ENCODE peak calls at places on chromosomes 7 and 10, in four cellular contexts. F is IMR-90, N is K562, H is GM12878. I is an unnamed sample.

GRCh38 chr7:51543801-51544553 is 227.4 kb upstream of the COBL start:
- DNase-seq in F (no peak), N (no peak), H (no peak), I (no peak)

GRCh38 chr10:100043796-100044195 is 34.0 kb upstream of the DNMBP start:
- DNase-seq in F (peak; percentile 40), N (no peak), H (no peak), I (peak; percentile 75)

GRCh38 chr10:4121531-4122380 is 336.7 kb upstream of the KLF6 start:
- DNase-seq in F (no peak), N (no peak), H (peak; percentile 48), I (no peak)

GRCh38 chr10:101238732-101239105 is 9.5 kb upstream of the LBX1 start:
- DNase-seq in F (no peak), N (peak; percentile 41), H (no peak), I (no peak)

GRCh38 chr7:110850239-110850638 is 240.7 kb upstream of the LRRN3 start:
- DNase-seq in F (no peak), N (no peak), H (no peak), I (no peak)

GRCh38 chr7:120060283-120060682 is 212.7 kb upstream of the KCND2 start:
- DNase-seq in F (peak; percentile 59), N (no peak), H (no peak), I (no peak)

GRCh38 chr7:15924910-15925309 is 238.4 kb upstream of the MEOX2 start:
- DNase-seq in F (no peak), N (no peak), H (no peak), I (no peak)

GRCh38 chr10:35353805-35354204 is 17.5 kb downstream of the CCNY start:
- DNase-seq in F (no peak), N (no peak), H (no peak), I (no peak)

GRCh38 chr7:155497149-155497901 is 39.4 kb downstream of the EN2 start:
- DNase-seq in F (no peak), N (no peak), H (no peak), I (no peak)

GRCh38 chr10:128908109-128908898 is 558.7 kb upstream of the MGMT start:
- DNase-seq in F (no peak), N (no peak), H (peak; percentile 5), I (no peak)

GRCh38 chr7:70884446-70884764 is 247.5 kb upstream of the GALNT17 start:
- DNase-seq in F (no peak), N (no peak), H (no peak), I (no peak)

GRCh38 chr7:55593515-55594318 is 21.4 kb upstream of the VOPP1 start:
- DNase-seq in F (peak; percentile 77), N (peak; percentile 63), H (no peak), I (peak; percentile 41)

GRCh38 chr7:80884511-80885195 is 34.2 kb downstream of the SEMA3C start:
- DNase-seq in F (peak; percentile 54), N (no peak), H (no peak), I (no peak)

GRCh38 chr10:52019656-52020055 is 294.4 kb upstream of the DKK1 start:
- DNase-seq in F (no peak), N (no peak), H (no peak), I (no peak)

DNA sequence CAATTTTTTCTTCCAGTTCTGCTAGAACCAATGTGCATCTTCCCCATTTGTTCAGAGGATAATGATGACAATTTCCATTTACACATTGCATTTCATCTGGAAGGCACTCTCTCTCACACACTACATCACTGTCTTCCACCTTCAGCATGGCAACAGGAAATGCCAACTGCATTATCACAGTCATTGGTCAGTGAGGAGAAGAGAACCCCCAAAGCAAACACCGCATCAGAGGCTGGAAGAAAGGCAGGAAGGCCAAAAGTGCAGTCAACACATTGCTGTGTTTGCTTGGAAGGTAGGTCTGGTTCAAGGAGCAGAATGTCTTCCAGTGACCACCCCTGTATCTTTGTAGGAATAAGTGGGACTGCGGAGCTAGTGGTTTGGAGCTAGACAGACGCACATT is 192.2 kb upstream of the RHOBTB1 start:
- DNase-seq in F (peak; percentile 21), N (no peak), H (no peak), I (peak; percentile 88)
- TF ChIP-seq FOS in F (no peak), N (no peak), H (no peak), I (peak; percentile 28)

GRCh38 chr10:13268310-13268709 is 31.6 kb downstream of the PHYH start:
- DNase-seq in F (no peak), N (no peak), H (no peak), I (no peak)
- H3K4me1 ChIP-seq in F (peaks cover 3% of the 10 kb centered on the region), N (peaks cover 21% of the 10 kb centered on the region), H (peaks cover 4% of the 10 kb centered on the region), I (no peaks in the 10 kb centered on the region)

DNA sequence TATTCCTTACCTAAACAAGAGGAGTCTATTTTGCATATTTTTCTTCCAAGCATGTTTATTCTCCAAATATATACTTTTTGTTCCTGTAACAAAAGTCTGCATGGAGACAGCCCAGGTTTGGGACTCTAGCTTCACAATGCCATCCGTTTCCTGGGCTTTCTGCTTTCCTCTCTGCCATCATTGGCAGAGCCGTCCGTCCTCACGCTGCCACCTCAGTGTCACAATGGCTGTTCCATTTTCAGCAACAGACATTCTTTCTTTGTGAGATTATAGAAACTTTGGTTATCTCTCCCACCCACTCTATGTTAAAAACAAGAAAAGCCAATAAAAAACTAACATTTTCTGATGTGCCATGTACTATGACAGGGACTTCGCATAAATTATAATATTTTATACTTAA is 825.2 kb downstream of the REEP3 start:
- DNase-seq in F (no peak), N (no peak), H (no peak), I (no peak)
- TF ChIP-seq FOS in F (no peak), N (no peak), H (no peak), I (no peak)

GRCh38 chr10:80491251-80492102 is 37.4 kb downstream of the TSPAN14 start:
- DNase-seq in F (no peak), N (no peak), H (no peak), I (no peak)
- H3K4me1 ChIP-seq in F (peaks cover 2% of the 10 kb centered on the region), N (peaks cover 34% of the 10 kb centered on the region), H (peaks cover 26% of the 10 kb centered on the region), I (peaks cover 54% of the 10 kb centered on the region)

GRCh38 chr7:75925717-75926435 is 10.9 kb downstream of the POR start:
- DNase-seq in F (no peak), N (no peak), H (no peak), I (no peak)
- TF ChIP-seq FOS in F (no peak), N (no peak), H (no peak), I (no peak)

GRCh38 chr10:75145590-75145989 is 34.1 kb downstream of the SAMD8 start:
- DNase-seq in F (no peak), N (no peak), H (no peak), I (no peak)
- H3K4me1 ChIP-seq in F (no peaks in the 10 kb centered on the region), N (no peaks in the 10 kb centered on the region), H (no peaks in the 10 kb centered on the region), I (peaks cover 17% of the 10 kb centered on the region)

DNA sequence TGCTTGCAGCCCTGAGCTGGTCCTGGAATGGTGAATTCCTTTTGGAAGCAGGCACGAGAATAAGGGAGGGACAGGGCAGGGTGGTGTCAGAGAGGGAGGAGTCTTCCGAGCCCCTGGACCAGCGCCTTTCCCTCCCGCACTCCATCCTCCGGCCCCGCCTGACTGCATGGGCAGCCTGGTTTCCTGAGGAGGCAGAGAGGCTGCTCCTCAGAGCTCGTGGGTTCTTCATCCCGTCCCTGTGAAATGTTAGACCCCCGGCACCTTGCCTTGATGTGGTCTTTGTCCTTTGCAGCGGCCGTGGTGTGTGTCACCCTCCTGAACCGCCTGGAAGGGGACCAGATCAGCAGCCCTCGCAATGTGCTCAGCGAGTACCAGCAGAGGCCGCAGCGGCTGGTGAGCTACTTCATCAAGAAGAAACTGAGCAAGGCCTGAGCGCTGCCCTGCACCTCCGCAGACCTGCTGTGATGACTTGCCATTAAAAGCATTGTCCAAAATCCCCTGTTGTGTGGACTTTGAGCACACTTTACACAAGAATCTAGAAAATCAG is 18.9 kb downstream of the UPP1 start:
- DNase-seq in F (no peak), N (no peak), H (no peak), I (no peak)
- TF ChIP-seq FOS in F (no peak), N (no peak), H (no peak), I (no peak)

DNA sequence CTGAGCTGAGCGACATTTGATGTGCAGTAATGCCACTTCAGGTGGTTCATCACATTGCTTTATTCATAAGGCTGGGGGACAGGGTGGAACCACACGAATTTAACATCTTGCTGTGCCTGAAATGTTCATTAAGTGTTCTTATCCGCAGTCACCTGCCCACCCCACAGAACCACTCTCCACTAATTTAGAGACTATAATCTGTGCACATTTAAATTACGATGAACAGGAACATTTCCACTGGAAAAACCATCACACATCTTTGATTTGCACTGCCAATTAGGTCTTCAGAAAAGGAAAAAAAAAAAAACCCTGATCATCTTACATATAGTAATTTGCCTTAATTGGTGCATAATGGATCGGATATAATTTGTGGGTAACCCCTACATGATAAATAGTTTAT is 2.3 kb downstream of the CDCA7L start:
- DNase-seq in F (no peak), N (no peak), H (no peak), I (no peak)
- H3K4me1 ChIP-seq in F (peaks cover 5% of the 10 kb centered on the region), N (no peaks in the 10 kb centered on the region), H (peaks cover 55% of the 10 kb centered on the region), I (peaks cover 68% of the 10 kb centered on the region)